ENCODE peak calls at places on chromosomes 4 and X, in nine cellular contexts. N is dorsolateral prefrontal cortex; F is cardiac muscle cell; B is lung; K is aorta; Y is CD4-positive, CD25-positive, alpha-beta regulatory T cell; R is tibial artery; A is GM23338; L is mucosa of descending colon. O is an unnamed sample.

GRCh38 chrX:37690123-37690522 is 4.5 kb downstream of the XK start:
- DNase-seq in N (no peak), F (no peak), B (no peak), K (no peak), Y (no peak), R (no peak), A (no peak), L (no peak), O (no peak)

GRCh38 chr4:7323872-7324650 is 110.7 kb downstream of the PSAPL1 start:
- DNase-seq in N (peak), F (no peak), B (no peak), K (peak), Y (no peak), R (no peak), A (no peak), L (no peak), O (no peak)

GRCh38 chr4:186067757-186068385 is 1.1 kb upstream of the TLR3 start:
- DNase-seq in N (no peak), F (peak), B (peak), K (peak), Y (peak), R (peak), A (peak), L (peak), O (peak)

GRCh38 chrX:100677616-100678181 is 33.7 kb downstream of the SRPX2 start:
- DNase-seq in N (no peak), F (no peak), B (no peak), K (no peak), Y (no peak), R (no peak), A (no peak), L (no peak), O (no peak)

GRCh38 chr4:105088110-105088879 is 58.4 kb upstream of the TET2 start:
- DNase-seq in N (peak), F (no peak), B (no peak), K (no peak), Y (no peak), R (no peak), A (peak), L (no peak), O (peak)

GRCh38 chrX:100098660-100099375 is 311.3 kb downstream of the PCDH19 start:
- DNase-seq in N (no peak), F (no peak), B (no peak), K (no peak), Y (no peak), R (no peak), A (no peak), L (no peak), O (no peak)

GRCh38 chrX:1903380-1903935 is 288.6 kb downstream of the ASMT start:
- DNase-seq in N (no peak), F (no peak), B (no peak), K (no peak), Y (no peak), R (no peak), A (no peak), L (no peak), O (no peak)

GRCh38 chrX:11580789-11581188 is 84.9 kb downstream of the ARHGAP6 start:
- DNase-seq in N (no peak), F (no peak), B (no peak), K (no peak), Y (no peak), R (no peak), A (no peak), L (no peak), O (no peak)

GRCh38 chr4:2217726-2218125 is 24.2 kb downstream of the HAUS3 start:
- DNase-seq in N (no peak), F (no peak), B (no peak), K (no peak), Y (no peak), R (no peak), A (no peak), L (no peak), O (no peak)

GRCh38 chr4:127870688-127871087 is 10.0 kb upstream of the PLK4 start:
- DNase-seq in N (no peak), F (peak), B (peak), K (peak), Y (no peak), R (no peak), A (no peak), L (no peak), O (no peak)

GRCh38 chr4:189385579-189385978 is 555.1 kb upstream of the FRG1 start:
- DNase-seq in N (no peak), F (no peak), B (no peak), K (no peak), Y (no peak), R (no peak), A (no peak), L (no peak), O (no peak)

GRCh38 chr4:163484906-163485305 is 9.6 kb upstream of the TMA16 start:
- DNase-seq in N (no peak), F (peak), B (no peak), K (no peak), Y (peak), R (peak), A (peak), L (no peak), O (peak)

GRCh38 chr4:186190456-186191265 is 706 bp upstream of the CYP4V2 start:
- DNase-seq in N (no peak), F (peak), B (no peak), K (no peak), Y (peak), R (peak), A (peak), L (peak), O (no peak)

GRCh38 chr4:48780867-48781219 is 764 bp upstream of the FRYL start:
- DNase-seq in N (no peak), F (no peak), B (no peak), K (no peak), Y (peak), R (peak), A (no peak), L (no peak), O (peak)

GRCh38 chr4:48989461-48990203 is 3.6 kb downstream of the CWH43 start:
- DNase-seq in N (no peak), F (no peak), B (no peak), K (no peak), Y (no peak), R (no peak), A (no peak), L (no peak), O (no peak)

GRCh38 chrX:37825225-37825842 is 22.0 kb downstream of the DYNLT3 start:
- DNase-seq in N (peak), F (peak), B (peak), K (peak), Y (peak), R (peak), A (peak), L (no peak), O (peak)

GRCh38 chr4:53067125-53067802 is 205.1 kb downstream of the RASL11B start:
- DNase-seq in N (no peak), F (no peak), B (no peak), K (no peak), Y (no peak), R (no peak), A (no peak), L (no peak), O (no peak)

GRCh38 chrX:104806346-104806745 is 240.3 kb downstream of the IL1RAPL2 start:
- DNase-seq in N (no peak), F (no peak), B (no peak), K (no peak), Y (no peak), R (no peak), A (no peak), L (no peak), O (no peak)

GRCh38 chr4:46123872-46124755 is at the start of gene GABRG1:
- DNase-seq in N (peak), F (peak), B (no peak), K (no peak), Y (no peak), R (no peak), A (peak), L (no peak), O (no peak)

GRCh38 chr4:181569553-181569952 is 673.6 kb upstream of the TENM3 start:
- DNase-seq in N (no peak), F (peak), B (no peak), K (no peak), Y (no peak), R (no peak), A (peak), L (no peak), O (no peak)

GRCh38 chrX:83469551-83469950 is 38.5 kb upstream of the POU3F4 start:
- DNase-seq in N (no peak), F (peak), B (no peak), K (no peak), Y (no peak), R (no peak), A (peak), L (no peak), O (no peak)

GRCh38 chr4:134276476-134276875 is 74.9 kb upstream of the PABPC4L start:
- DNase-seq in N (no peak), F (no peak), B (no peak), K (no peak), Y (no peak), R (no peak), A (no peak), L (no peak), O (no peak)

GRCh38 chrX:31546130-31546529 is 474.3 kb upstream of the FTHL17 start:
- DNase-seq in N (peak), F (no peak), B (no peak), K (peak), Y (no peak), R (no peak), A (no peak), L (no peak), O (no peak)

GRCh38 chr4:73727685-73728084 is 12.7 kb upstream of the CXCL8 start:
- DNase-seq in N (no peak), F (no peak), B (peak), K (no peak), Y (no peak), R (no peak), A (no peak), L (no peak), O (no peak)

GRCh38 chr4:139907001-139907809 is 241.6 kb downstream of the MGST2 start:
- DNase-seq in N (no peak), F (no peak), B (no peak), K (no peak), Y (no peak), R (no peak), A (no peak), L (no peak), O (no peak)

GRCh38 chr4:25767877-25768475 is 94.8 kb downstream of the SEL1L3 start:
- DNase-seq in N (peak), F (peak), B (peak), K (peak), Y (no peak), R (peak), A (peak), L (peak), O (peak)

GRCh38 chrX:48083212-48083611 is 11.8 kb upstream of the ZNF630 start:
- DNase-seq in N (no peak), F (peak), B (peak), K (no peak), Y (peak), R (peak), A (peak), L (no peak), O (peak)

GRCh38 chr4:159829184-159829583 is 726.3 kb downstream of the RAPGEF2 start:
- DNase-seq in N (no peak), F (no peak), B (no peak), K (no peak), Y (no peak), R (no peak), A (no peak), L (no peak), O (no peak)

GRCh38 chr4:54233697-54234496 is 4.8 kb downstream of the PDGFRA start:
- DNase-seq in N (peak), F (peak), B (peak), K (peak), Y (peak), R (peak), A (peak), L (peak), O (peak)

GRCh38 chr4:1759170-1759817 is 33.8 kb upstream of the FGFR3 start:
- DNase-seq in N (no peak), F (no peak), B (no peak), K (no peak), Y (no peak), R (no peak), A (peak), L (no peak), O (no peak)

GRCh38 chrX:101415180-101416130 is 7.4 kb downstream of the HNRNPH2 start:
- DNase-seq in N (no peak), F (peak), B (peak), K (no peak), Y (peak), R (no peak), A (peak), L (no peak), O (peak)

GRCh38 chr4:2075171-2075986 is 16.3 kb downstream of the NAT8L start:
- DNase-seq in N (no peak), F (no peak), B (no peak), K (no peak), Y (no peak), R (no peak), A (no peak), L (no peak), O (no peak)

GRCh38 chr4:123813901-123814300 is 417.3 kb downstream of the SPRY1 start:
- DNase-seq in N (no peak), F (no peak), B (no peak), K (no peak), Y (no peak), R (no peak), A (no peak), L (no peak), O (no peak)

GRCh38 chrX:8738588-8739189 is 6.8 kb upstream of the ANOS1 start:
- DNase-seq in N (no peak), F (peak), B (peak), K (no peak), Y (no peak), R (peak), A (peak), L (no peak), O (no peak)

GRCh38 chrX:49610718-49611310 is 12.0 kb downstream of the GAGE1 start:
- DNase-seq in N (no peak), F (no peak), B (no peak), K (no peak), Y (no peak), R (no peak), A (no peak), L (no peak), O (no peak)

GRCh38 chr4:89741768-89742167 is 95.2 kb downstream of the SNCA start:
- DNase-seq in N (no peak), F (no peak), B (no peak), K (no peak), Y (no peak), R (no peak), A (no peak), L (no peak), O (no peak)

GRCh38 chr4:151673913-151674520 is 86.8 kb downstream of the GATB start:
- DNase-seq in N (no peak), F (no peak), B (no peak), K (no peak), Y (no peak), R (no peak), A (no peak), L (no peak), O (no peak)

GRCh38 chrX:154490021-154490413 is 412 bp downstream of the SLC10A3 start:
- DNase-seq in N (no peak), F (no peak), B (no peak), K (peak), Y (no peak), R (no peak), A (peak), L (no peak), O (peak)

DNA sequence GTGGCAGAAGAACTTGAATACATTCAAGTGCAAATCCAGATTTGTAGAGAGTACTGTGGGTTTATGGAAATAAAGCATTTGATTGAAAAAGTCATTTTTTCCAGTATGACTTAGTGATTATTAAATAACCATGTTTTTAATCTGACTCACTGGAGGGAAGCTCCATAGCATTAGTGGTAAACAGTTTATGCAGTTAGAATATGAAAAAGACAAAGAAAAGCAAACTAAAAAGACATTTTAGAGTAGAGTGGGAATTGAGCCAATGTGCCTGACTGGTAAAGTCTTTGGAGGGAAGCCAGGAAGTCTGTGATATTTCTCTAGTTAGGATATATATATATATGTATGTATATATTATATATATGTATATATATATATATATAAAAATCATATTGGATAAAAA is 53.4 kb downstream of the FAT4 start:
- DNase-seq in N (no peak), F (no peak), B (no peak), K (no peak), Y (no peak), R (no peak), A (no peak), L (no peak), O (no peak)
- H3K4me3 ChIP-seq in N (peak), F (no peak), B (no peak), K (no peak), Y (no peak), R (peak), A (no peak), L (no peak), O (peak)

DNA sequence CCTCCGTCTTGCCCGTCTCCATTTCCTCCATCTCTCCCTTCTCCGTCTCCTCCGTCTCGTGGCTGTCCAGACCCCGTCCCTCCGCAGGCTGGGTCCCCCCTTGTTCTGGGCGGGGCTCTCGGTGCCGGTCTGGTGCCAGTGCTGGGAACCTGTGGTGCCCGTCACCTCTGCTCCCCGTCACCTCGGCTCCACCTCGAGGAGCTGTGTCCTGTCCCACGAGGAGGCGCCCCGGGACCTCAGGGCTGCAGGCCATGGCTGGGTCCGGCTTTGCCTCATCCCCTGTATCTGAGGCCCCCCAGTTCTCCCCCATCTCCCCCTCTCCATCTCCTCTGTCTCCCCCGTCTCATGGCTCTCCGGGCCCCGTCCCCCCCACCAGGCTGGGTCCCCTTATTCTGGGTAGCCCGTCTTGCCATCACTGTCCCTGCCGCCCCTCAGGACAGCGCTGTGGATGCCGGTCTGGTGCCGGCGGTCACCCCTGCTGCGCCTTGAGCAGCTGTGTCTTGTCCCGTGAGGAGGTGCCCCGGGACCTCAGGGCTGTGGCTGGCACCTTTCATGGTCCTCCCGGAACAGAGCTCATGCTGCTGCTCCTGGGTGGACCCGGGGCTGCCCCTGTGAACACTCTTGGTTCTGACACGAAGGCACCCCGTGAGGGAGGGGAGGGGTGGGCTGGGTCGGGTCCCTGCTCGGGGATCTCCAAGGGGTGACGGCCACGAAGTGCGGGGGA is 13.3 kb upstream of the GTPBP6 start:
- DNase-seq in N (no peak), F (no peak), B (no peak), K (peak), Y (no peak), R (no peak), A (no peak), L (no peak), O (no peak)
- H3K4me3 ChIP-seq in N (no peak), F (no peak), B (no peak), K (no peak), Y (no peak), R (no peak), A (peak), L (no peak), O (no peak)

DNA sequence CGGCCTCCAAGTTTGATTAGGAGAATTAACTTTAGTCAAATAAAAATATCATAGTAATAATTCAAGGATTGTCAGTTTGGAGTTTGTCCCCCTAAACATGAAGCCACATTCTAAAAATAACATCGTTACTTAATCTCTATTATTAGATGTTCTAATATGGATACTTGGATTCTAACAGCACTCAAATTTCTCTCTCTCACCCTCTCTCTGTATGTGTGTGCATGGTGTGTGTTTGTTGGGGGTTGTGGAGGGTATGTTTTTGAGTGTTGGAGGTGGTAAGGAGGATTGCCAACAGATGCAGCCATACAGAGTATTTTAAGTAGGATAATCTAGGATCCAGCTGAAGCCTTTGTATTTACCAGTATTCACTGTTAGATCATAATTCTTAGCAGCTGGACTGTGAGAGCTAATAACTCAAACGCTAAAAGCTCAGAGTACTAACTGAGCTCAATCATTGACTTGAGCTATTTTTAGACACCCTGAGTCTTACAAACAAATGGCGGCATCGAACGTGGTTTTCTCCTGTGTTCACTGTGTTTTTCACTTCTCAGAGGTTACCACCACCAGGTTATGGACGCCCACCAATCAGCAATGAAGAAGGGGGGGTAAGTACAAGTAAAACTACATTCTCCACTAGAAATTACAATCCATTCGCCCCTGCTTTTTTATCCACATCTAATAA is 8.8 kb downstream of the ENAM start:
- DNase-seq in N (no peak), F (peak), B (no peak), K (no peak), Y (no peak), R (no peak), A (no peak), L (no peak), O (no peak)
- H3K4me3 ChIP-seq in N (no peak), F (no peak), B (no peak), K (no peak), Y (no peak), R (peak), A (no peak), L (no peak), O (no peak)

DNA sequence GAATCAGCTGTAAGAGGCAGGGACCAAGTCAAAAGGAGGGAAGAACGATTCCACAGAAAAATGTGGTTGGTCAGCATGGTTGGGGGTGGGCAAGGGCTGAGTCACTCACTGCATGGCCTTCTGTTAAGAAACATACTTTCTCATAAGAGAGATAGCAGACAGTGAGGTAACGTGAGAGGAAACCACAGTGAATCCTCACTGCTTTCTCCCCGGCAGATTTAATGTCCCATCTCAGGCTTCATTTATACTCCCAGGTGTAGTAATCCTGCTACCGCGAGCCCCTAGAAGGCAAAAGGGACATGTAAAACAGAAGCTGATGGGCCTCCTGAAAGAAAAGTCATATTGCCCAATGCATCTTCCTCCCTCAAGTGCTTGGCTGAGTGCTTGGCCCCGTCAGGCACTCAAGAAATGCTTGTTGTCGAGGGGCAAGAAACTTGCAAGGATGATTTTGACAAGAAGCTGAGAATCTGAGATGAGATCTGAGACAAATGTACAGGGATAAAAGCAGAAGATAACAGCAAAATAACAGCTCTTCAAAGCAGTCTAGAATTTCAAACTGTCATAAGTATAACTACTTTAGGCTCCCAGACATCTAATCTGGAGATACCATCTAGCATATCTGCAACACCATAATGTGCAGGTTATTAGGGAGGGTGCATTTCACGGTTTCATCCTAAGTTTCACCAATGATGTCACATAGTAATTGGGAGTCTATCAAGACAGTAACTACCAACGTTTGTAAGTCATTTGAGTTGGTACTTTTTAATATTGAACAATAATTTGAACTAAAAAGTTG is 40.2 kb downstream of the SH3KBP1 start:
- DNase-seq in N (no peak), F (no peak), B (no peak), K (peak), Y (no peak), R (peak), A (peak), L (no peak), O (peak)
- H3K4me3 ChIP-seq in N (no peak), F (no peak), B (no peak), K (no peak), Y (peak), R (no peak), A (no peak), L (no peak), O (no peak)

GRCh38 chr4:111808174-111808573 is 337.1 kb upstream of the FAM241A start:
- DNase-seq in N (no peak), F (no peak), B (no peak), K (no peak), Y (no peak), R (no peak), A (peak), L (no peak), O (no peak)
- H3K4me3 ChIP-seq in N (no peak), F (no peak), B (no peak), K (no peak), Y (no peak), R (no peak), A (no peak), L (no peak), O (no peak)